ENCODE peak calls at places on chromosomes 5 and 9, in seven cellular contexts. Y, G, Z, E, X, P and I are unnamed samples. For H3K9me3 and H3K4me1, the result is how much of the 10 kb centered on the place peaks cover.

GRCh38 chr5:137572042-137572695 is 73.0 kb upstream of the SPOCK1 start:
- DNase-seq in Y (no peak), G (no peak), Z (no peak), E (no peak), X (no peak), P (no peak), I (no peak)

GRCh38 chr9:4494806-4495205 is 4.5 kb downstream of the SLC1A1 start:
- DNase-seq in Y (no peak), G (no peak), Z (no peak), E (no peak), X (no peak), P (no peak), I (no peak)

GRCh38 chr5:131242728-131243255 is 21.1 kb upstream of the CDC42SE2 start:
- DNase-seq in Y (peak), G (no peak), Z (no peak), E (no peak), X (peak), P (no peak), I (no peak)

GRCh38 chr5:949815-950560 is 57.3 kb downstream of the TRIP13 start:
- DNase-seq in Y (no peak), G (no peak), Z (no peak), E (no peak), X (no peak), P (no peak), I (no peak)

GRCh38 chr5:88602584-88602983 is 280.4 kb downstream of the MEF2C start:
- DNase-seq in Y (no peak), G (peak), Z (peak), E (no peak), X (no peak), P (no peak), I (no peak)

GRCh38 chr9:121550569-121551512 is 51.2 kb upstream of the GGTA1 start:
- DNase-seq in Y (peak), G (peak), Z (peak), E (peak), X (peak), P (peak), I (peak)

GRCh38 chr5:87541033-87541432 is 128.3 kb upstream of the CCNH start:
- DNase-seq in Y (peak), G (peak), Z (peak), E (peak), X (peak), P (no peak), I (no peak)

GRCh38 chr5:146965781-146966659 is 87.5 kb upstream of the PPP2R2B start:
- DNase-seq in Y (peak), G (peak), Z (peak), E (peak), X (peak), P (peak), I (peak)

GRCh38 chr9:87891754-87892153 is 9.1 kb downstream of the SPATA31E1 start:
- DNase-seq in Y (no peak), G (no peak), Z (no peak), E (no peak), X (peak), P (no peak), I (no peak)

GRCh38 chr5:139565411-139566305 is 4.5 kb downstream of the UBE2D2 start:
- DNase-seq in Y (no peak), G (peak), Z (no peak), E (no peak), X (peak), P (no peak), I (peak)

GRCh38 chr9:78921341-78921740 is 624.4 kb downstream of the PSAT1 start:
- DNase-seq in Y (no peak), G (no peak), Z (no peak), E (no peak), X (peak), P (no peak), I (no peak)

GRCh38 chr9:131697097-131697496 is 42.8 kb downstream of the RAPGEF1 start:
- DNase-seq in Y (no peak), G (peak), Z (no peak), E (no peak), X (peak), P (no peak), I (no peak)

GRCh38 chr5:139828207-139828895 is 32.7 kb downstream of the PSD2 start:
- DNase-seq in Y (no peak), G (no peak), Z (no peak), E (no peak), X (no peak), P (peak), I (no peak)

GRCh38 chr5:17399931-17400330 is 98.1 kb upstream of the TAF11L2 start:
- DNase-seq in Y (no peak), G (no peak), Z (no peak), E (no peak), X (no peak), P (no peak), I (no peak)

GRCh38 chr5:53490747-53491146 is 10.3 kb downstream of the FST start:
- DNase-seq in Y (peak), G (no peak), Z (no peak), E (no peak), X (peak), P (no peak), I (no peak)

GRCh38 chr5:112917453-112918005 is 4.5 kb downstream of the REEP5 start:
- DNase-seq in Y (no peak), G (no peak), Z (peak), E (no peak), X (peak), P (no peak), I (peak)

GRCh38 chr5:83306572-83307241 is 164.8 kb upstream of the VCAN start:
- DNase-seq in Y (peak), G (peak), Z (no peak), E (peak), X (peak), P (peak), I (no peak)

GRCh38 chr9:69946800-69947437 is 96.7 kb upstream of the MAMDC2 start:
- DNase-seq in Y (peak), G (no peak), Z (no peak), E (no peak), X (peak), P (no peak), I (no peak)

GRCh38 chr5:74624501-74624900 is 16.0 kb downstream of the ENC1 start:
- DNase-seq in Y (peak), G (no peak), Z (no peak), E (no peak), X (no peak), P (no peak), I (no peak)

GRCh38 chr5:152817311-152817710 is 412.2 kb upstream of the NMUR2 start:
- DNase-seq in Y (no peak), G (no peak), Z (no peak), E (no peak), X (no peak), P (no peak), I (no peak)

GRCh38 chr9:30048396-30048795 is 2336.0 kb upstream of the ACO1 start:
- DNase-seq in Y (no peak), G (no peak), Z (no peak), E (no peak), X (no peak), P (no peak), I (no peak)

GRCh38 chr9:116152941-116153764 is 438 bp upstream of the PAPPA start:
- DNase-seq in Y (no peak), G (no peak), Z (peak), E (no peak), X (peak), P (no peak), I (no peak)

GRCh38 chr5:124285071-124285470 is 461.4 kb downstream of the ZNF608 start:
- DNase-seq in Y (peak), G (no peak), Z (no peak), E (peak), X (no peak), P (no peak), I (no peak)

GRCh38 chr5:88882321-88883038 is 504 bp downstream of the MEF2C start:
- DNase-seq in Y (no peak), G (no peak), Z (no peak), E (no peak), X (peak), P (no peak), I (no peak)

GRCh38 chr9:133714606-133715294 is 23.4 kb downstream of the SARDH start:
- DNase-seq in Y (no peak), G (no peak), Z (no peak), E (no peak), X (peak), P (peak), I (no peak)

GRCh38 chr9:111438576-111439235 is 45.5 kb downstream of the ECPAS start:
- DNase-seq in Y (no peak), G (no peak), Z (no peak), E (no peak), X (peak), P (no peak), I (no peak)

GRCh38 chr5:141001466-141001853 is 35.2 kb downstream of the PCDHAC2 start:
- DNase-seq in Y (peak), G (no peak), Z (peak), E (peak), X (no peak), P (no peak), I (no peak)

GRCh38 chr5:135210286-135211055 is 176.4 kb upstream of the PITX1 start:
- DNase-seq in Y (no peak), G (peak), Z (no peak), E (no peak), X (no peak), P (peak), I (no peak)

GRCh38 chr5:119811443-119811842 is 182.1 kb downstream of the FAM170A start:
- DNase-seq in Y (no peak), G (no peak), Z (no peak), E (no peak), X (no peak), P (no peak), I (no peak)

GRCh38 chr9:105191508-105192118 is 52.8 kb upstream of the SLC44A1 start:
- DNase-seq in Y (no peak), G (no peak), Z (no peak), E (no peak), X (no peak), P (no peak), I (no peak)

GRCh38 chr9:6049798-6050197 is 34.4 kb upstream of the RANBP6 start:
- DNase-seq in Y (peak), G (no peak), Z (no peak), E (no peak), X (no peak), P (no peak), I (no peak)

DNA sequence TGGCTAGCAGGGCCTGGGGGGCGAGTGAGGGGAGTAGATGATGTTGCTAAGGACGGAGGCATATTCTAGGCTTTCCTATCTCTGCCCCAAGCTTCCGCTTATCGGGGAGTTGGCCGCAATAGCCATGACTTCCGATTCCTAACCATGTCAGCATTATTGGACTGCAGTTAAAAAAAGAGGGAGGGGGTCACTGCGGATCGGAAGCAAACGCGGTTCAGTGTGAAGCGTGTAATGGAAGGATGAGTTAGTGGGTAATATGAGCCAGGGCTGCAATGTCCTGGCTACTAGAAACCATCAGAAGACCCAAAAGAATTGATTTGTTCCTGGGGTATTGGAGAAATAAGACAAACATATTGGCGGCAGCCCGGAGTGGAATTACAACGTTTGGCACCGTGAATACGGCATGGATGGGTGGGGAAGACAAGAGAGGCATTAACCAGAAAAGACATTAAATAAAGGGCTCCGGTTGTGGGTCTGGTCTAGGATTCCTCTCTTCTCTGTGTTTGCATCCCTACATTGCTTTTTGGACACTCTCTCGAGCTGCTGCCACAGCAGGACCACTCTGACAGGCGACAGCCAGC is 138.8 kb upstream of the PALM2AKAP2 start:
- DNase-seq in Y (no peak), G (no peak), Z (no peak), E (no peak), X (no peak), P (no peak), I (no peak)
- H3K4me3 ChIP-seq in Y (peak), G (peak), Z (peak), E (peak), X (peak), P (peak), I (no peak)

DNA sequence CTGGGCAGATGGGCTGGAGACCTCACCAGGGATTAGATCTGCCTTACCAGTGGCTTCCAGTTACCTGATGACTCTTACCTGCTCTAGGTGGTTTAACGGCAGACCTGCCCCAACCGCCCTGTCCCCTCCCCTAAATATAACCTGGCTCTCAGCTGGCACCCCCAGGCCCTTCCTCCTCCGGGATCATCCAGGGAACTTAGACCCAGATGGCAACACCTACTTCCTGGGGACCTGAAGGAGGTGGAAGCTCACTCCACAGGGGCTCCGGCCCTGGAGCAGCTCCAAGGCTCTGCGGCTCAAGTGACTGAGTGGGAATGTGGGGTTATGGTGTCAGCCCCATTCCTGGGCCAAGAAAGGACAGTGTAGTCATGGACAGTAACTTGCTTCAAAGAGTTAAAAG is 130.4 kb downstream of the OLFM1 start:
- DNase-seq in Y (no peak), G (no peak), Z (no peak), E (peak), X (no peak), P (no peak), I (no peak)
- H3K9me3 ChIP-seq in Y (under half), G (under half), Z (under half), E (under half), X (under half), P (under half), I (under half)

GRCh38 chr9:35906923-35907699 is 1.1 kb downstream of the HRCT1 start:
- DNase-seq in Y (peak), G (peak), Z (peak), E (no peak), X (peak), P (peak), I (no peak)

GRCh38 chr9:35907732-35908483 is 1.4 kb upstream of the SPAAR start:
- DNase-seq in Y (peak), G (peak), Z (peak), E (peak), X (peak), P (peak), I (no peak)

GRCh38 chr9:35909687-35910612 is 660 bp downstream of the SPAAR start:
- DNase-seq in Y (no peak), G (no peak), Z (no peak), E (no peak), X (no peak), P (no peak), I (no peak)

GRCh38 chr9:35909274-35909673 is at the start of gene SPAAR:
- DNase-seq in Y (no peak), G (no peak), Z (no peak), E (no peak), X (no peak), P (no peak), I (no peak)

GRCh38 chr9:35908484-35909125 is 685 bp upstream of the SPAAR start:
- DNase-seq in Y (no peak), G (no peak), Z (no peak), E (no peak), X (peak), P (no peak), I (no peak)
- H3K4me1 ChIP-seq in Y (half or more), G (under half), Z (under half), E (under half), X (under half), P (under half), I (half or more)

GRCh38 chr5:5787366-5787765 is 364.9 kb downstream of the ICE1 start:
- DNase-seq in Y (no peak), G (no peak), Z (no peak), E (no peak), X (no peak), P (no peak), I (no peak)
- H3K4me3 ChIP-seq in Y (no peak), G (no peak), Z (no peak), E (no peak), X (no peak), P (no peak), I (no peak)

GRCh38 chr5:4330327-4330726 is 734.7 kb downstream of the IRX1 start:
- DNase-seq in Y (no peak), G (no peak), Z (no peak), E (no peak), X (no peak), P (no peak), I (no peak)

GRCh38 chr5:4339949-4340348 is 744.3 kb downstream of the IRX1 start:
- DNase-seq in Y (no peak), G (no peak), Z (no peak), E (no peak), X (no peak), P (no peak), I (no peak)

DNA sequence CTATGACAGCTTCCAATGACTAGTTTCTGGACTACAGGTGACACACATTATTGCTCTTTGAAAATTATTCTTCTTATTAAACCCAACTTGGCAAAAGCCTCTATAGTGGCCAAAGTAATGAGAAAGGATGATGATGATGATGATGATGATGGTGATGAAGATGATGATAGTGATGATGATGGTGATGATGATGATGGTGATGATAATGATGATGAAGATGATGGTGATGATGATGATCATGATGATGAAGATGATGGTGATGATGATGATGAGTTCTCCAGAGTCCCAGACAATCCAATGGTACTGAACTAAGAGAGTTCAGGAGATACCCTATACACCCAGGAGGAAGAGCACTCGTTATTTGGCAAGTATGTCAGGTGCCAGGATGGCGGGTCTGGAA is 739.4 kb downstream of the IRX1 start:
- DNase-seq in Y (no peak), G (no peak), Z (no peak), E (no peak), X (no peak), P (no peak), I (no peak)
- H3K9me3 ChIP-seq in Y (under half), G (under half), Z (under half), E (under half), X (under half), P (under half), I (under half)